ENCODE peak calls at places on chromosomes 2 and 18, in nine cellular contexts. One of them, this sample, is unnamed.
A peak's percentile ranks its signal among the peaks of the same experiment; 100 is the strongest.

GRCh38 chr2:127225186-127225960 is 5.3 kb upstream of the CYP27C1 start:
- DNase-seq in AG09309: no peak
- DNase-seq in astrocyte of the spinal cord: peak; percentile 76
- DNase-seq in GM13977: no peak
- DNase-seq in NCI-H1092: no peak
- DNase-seq in fibroblast of the conjunctiva: no peak
- DNase-seq in substantia nigra: no peak
- DNase-seq in pulmonary artery endothelial cell: no peak
- DNase-seq in activated naive CD8-positive, alpha-beta T cell treated with anti-CD3 and anti-CD28 coated beads for 36 hours: no peak
- DNase-seq in this sample: no peak

GRCh38 chr2:101559576-101559975 is 84.7 kb upstream of the RFX8 start:
- DNase-seq in AG09309: no peak
- DNase-seq in pulmonary artery endothelial cell: peak; percentile 69
- DNase-seq in activated naive CD8-positive, alpha-beta T cell treated with anti-CD3 and anti-CD28 coated beads for 36 hours: no peak
- DNase-seq in substantia nigra: no peak
- DNase-seq in fibroblast of the conjunctiva: no peak
- DNase-seq in NCI-H1092: no peak
- DNase-seq in GM13977: no peak
- DNase-seq in astrocyte of the spinal cord: no peak
- DNase-seq in this sample: no peak

GRCh38 chr2:196592331-196592911 is 47.1 kb upstream of the CCDC150 start:
- DNase-seq in pulmonary artery endothelial cell: no peak
- DNase-seq in substantia nigra: peak; percentile 48
- DNase-seq in astrocyte of the spinal cord: peak; percentile 60
- DNase-seq in AG09309: no peak
- DNase-seq in NCI-H1092: peak; percentile 33
- DNase-seq in fibroblast of the conjunctiva: no peak
- DNase-seq in GM13977: peak; percentile 42
- DNase-seq in activated naive CD8-positive, alpha-beta T cell treated with anti-CD3 and anti-CD28 coated beads for 36 hours: no peak
- DNase-seq in this sample: peak; percentile 67

GRCh38 chr2:85400951-85401805 is 9.0 kb downstream of the CAPG start:
- DNase-seq in astrocyte of the spinal cord: no peak
- DNase-seq in NCI-H1092: no peak
- DNase-seq in fibroblast of the conjunctiva: no peak
- DNase-seq in AG09309: no peak
- DNase-seq in pulmonary artery endothelial cell: no peak
- DNase-seq in activated naive CD8-positive, alpha-beta T cell treated with anti-CD3 and anti-CD28 coated beads for 36 hours: no peak
- DNase-seq in GM13977: peak; percentile 4
- DNase-seq in substantia nigra: no peak
- DNase-seq in this sample: no peak

GRCh38 chr2:168256448-168256847 is 9.1 kb upstream of the STK39 start:
- DNase-seq in fibroblast of the conjunctiva: no peak
- DNase-seq in substantia nigra: no peak
- DNase-seq in NCI-H1092: no peak
- DNase-seq in astrocyte of the spinal cord: no peak
- DNase-seq in AG09309: no peak
- DNase-seq in GM13977: no peak
- DNase-seq in activated naive CD8-positive, alpha-beta T cell treated with anti-CD3 and anti-CD28 coated beads for 36 hours: no peak
- DNase-seq in pulmonary artery endothelial cell: no peak
- DNase-seq in this sample: no peak

GRCh38 chr2:219459460-219460311 is 25.0 kb downstream of the SPEG start:
- DNase-seq in pulmonary artery endothelial cell: no peak
- DNase-seq in activated naive CD8-positive, alpha-beta T cell treated with anti-CD3 and anti-CD28 coated beads for 36 hours: peak; percentile 41
- DNase-seq in astrocyte of the spinal cord: peak; percentile 52
- DNase-seq in GM13977: peak; percentile 89
- DNase-seq in substantia nigra: peak; percentile 39
- DNase-seq in fibroblast of the conjunctiva: no peak
- DNase-seq in NCI-H1092: peak; percentile 33
- DNase-seq in AG09309: no peak
- DNase-seq in this sample: no peak

GRCh38 chr2:157751462-157752058 is 122.9 kb upstream of the ACVR1C start:
- DNase-seq in substantia nigra: no peak
- DNase-seq in astrocyte of the spinal cord: peak; percentile 79
- DNase-seq in NCI-H1092: no peak
- DNase-seq in activated naive CD8-positive, alpha-beta T cell treated with anti-CD3 and anti-CD28 coated beads for 36 hours: peak; percentile 20
- DNase-seq in fibroblast of the conjunctiva: no peak
- DNase-seq in AG09309: no peak
- DNase-seq in pulmonary artery endothelial cell: no peak
- DNase-seq in GM13977: no peak
- DNase-seq in this sample: no peak

GRCh38 chr2:26567534-26567933 is 73.6 kb downstream of the CIB4 start:
- DNase-seq in activated naive CD8-positive, alpha-beta T cell treated with anti-CD3 and anti-CD28 coated beads for 36 hours: no peak
- DNase-seq in AG09309: no peak
- DNase-seq in pulmonary artery endothelial cell: no peak
- DNase-seq in astrocyte of the spinal cord: no peak
- DNase-seq in NCI-H1092: no peak
- DNase-seq in GM13977: no peak
- DNase-seq in fibroblast of the conjunctiva: no peak
- DNase-seq in substantia nigra: no peak
- DNase-seq in this sample: no peak

GRCh38 chr2:239588451-239589269 is 187.8 kb upstream of the HDAC4 start:
- DNase-seq in fibroblast of the conjunctiva: no peak
- DNase-seq in pulmonary artery endothelial cell: no peak
- DNase-seq in astrocyte of the spinal cord: no peak
- DNase-seq in activated naive CD8-positive, alpha-beta T cell treated with anti-CD3 and anti-CD28 coated beads for 36 hours: no peak
- DNase-seq in AG09309: no peak
- DNase-seq in GM13977: no peak
- DNase-seq in NCI-H1092: no peak
- DNase-seq in substantia nigra: no peak
- DNase-seq in this sample: no peak

GRCh38 chr2:221573430-221574230 is 1.5 kb upstream of the EPHA4 start:
- DNase-seq in fibroblast of the conjunctiva: peak; percentile 38
- DNase-seq in pulmonary artery endothelial cell: no peak
- DNase-seq in NCI-H1092: peak; percentile 47
- DNase-seq in AG09309: no peak
- DNase-seq in activated naive CD8-positive, alpha-beta T cell treated with anti-CD3 and anti-CD28 coated beads for 36 hours: peak; percentile 76
- DNase-seq in substantia nigra: peak; percentile 88
- DNase-seq in GM13977: peak; percentile 88
- DNase-seq in astrocyte of the spinal cord: peak; percentile 84
- DNase-seq in this sample: peak; percentile 81

GRCh38 chr2:146807568-146808168 is 1037.2 kb upstream of the ACVR2A start:
- DNase-seq in astrocyte of the spinal cord: no peak
- DNase-seq in activated naive CD8-positive, alpha-beta T cell treated with anti-CD3 and anti-CD28 coated beads for 36 hours: no peak
- DNase-seq in GM13977: no peak
- DNase-seq in AG09309: no peak
- DNase-seq in substantia nigra: no peak
- DNase-seq in NCI-H1092: no peak
- DNase-seq in fibroblast of the conjunctiva: no peak
- DNase-seq in pulmonary artery endothelial cell: no peak
- DNase-seq in this sample: no peak

GRCh38 chr2:33459745-33460144 is 16.7 kb upstream of the RASGRP3 start:
- DNase-seq in GM13977: no peak
- DNase-seq in AG09309: no peak
- DNase-seq in pulmonary artery endothelial cell: no peak
- DNase-seq in activated naive CD8-positive, alpha-beta T cell treated with anti-CD3 and anti-CD28 coated beads for 36 hours: no peak
- DNase-seq in substantia nigra: no peak
- DNase-seq in fibroblast of the conjunctiva: no peak
- DNase-seq in NCI-H1092: no peak
- DNase-seq in astrocyte of the spinal cord: no peak
- DNase-seq in this sample: no peak

GRCh38 chr18:36302676-36303075 is 5.2 kb downstream of the FHOD3 start:
- DNase-seq in fibroblast of the conjunctiva: no peak
- DNase-seq in activated naive CD8-positive, alpha-beta T cell treated with anti-CD3 and anti-CD28 coated beads for 36 hours: no peak
- DNase-seq in substantia nigra: no peak
- DNase-seq in NCI-H1092: no peak
- DNase-seq in pulmonary artery endothelial cell: no peak
- DNase-seq in GM13977: no peak
- DNase-seq in astrocyte of the spinal cord: peak; percentile 45
- DNase-seq in AG09309: no peak
- DNase-seq in this sample: no peak

GRCh38 chr2:122660786-122661634 is 905.6 kb downstream of the TSN start:
- DNase-seq in substantia nigra: no peak
- DNase-seq in pulmonary artery endothelial cell: no peak
- DNase-seq in activated naive CD8-positive, alpha-beta T cell treated with anti-CD3 and anti-CD28 coated beads for 36 hours: no peak
- DNase-seq in GM13977: no peak
- DNase-seq in AG09309: no peak
- DNase-seq in astrocyte of the spinal cord: no peak
- DNase-seq in fibroblast of the conjunctiva: no peak
- DNase-seq in NCI-H1092: no peak
- DNase-seq in this sample: no peak

GRCh38 chr2:181073896-181074295 is 93.5 kb downstream of the UBE2E3 start:
- DNase-seq in fibroblast of the conjunctiva: no peak
- DNase-seq in AG09309: peak; percentile 4
- DNase-seq in GM13977: no peak
- DNase-seq in astrocyte of the spinal cord: peak; percentile 35
- DNase-seq in activated naive CD8-positive, alpha-beta T cell treated with anti-CD3 and anti-CD28 coated beads for 36 hours: no peak
- DNase-seq in NCI-H1092: no peak
- DNase-seq in pulmonary artery endothelial cell: no peak
- DNase-seq in substantia nigra: no peak
- DNase-seq in this sample: no peak

GRCh38 chr2:157439792-157440186 is 4.1 kb downstream of the CYTIP start:
- DNase-seq in astrocyte of the spinal cord: no peak
- DNase-seq in fibroblast of the conjunctiva: no peak
- DNase-seq in activated naive CD8-positive, alpha-beta T cell treated with anti-CD3 and anti-CD28 coated beads for 36 hours: peak; percentile 49
- DNase-seq in pulmonary artery endothelial cell: no peak
- DNase-seq in NCI-H1092: no peak
- DNase-seq in substantia nigra: no peak
- DNase-seq in GM13977: peak; percentile 7
- DNase-seq in AG09309: no peak
- DNase-seq in this sample: no peak

GRCh38 chr18:70490008-70490933 is 201.4 kb downstream of the SOCS6 start:
- DNase-seq in substantia nigra: no peak
- DNase-seq in AG09309: peak; percentile 48
- DNase-seq in GM13977: peak; percentile 21
- DNase-seq in activated naive CD8-positive, alpha-beta T cell treated with anti-CD3 and anti-CD28 coated beads for 36 hours: no peak
- DNase-seq in NCI-H1092: peak; percentile 70
- DNase-seq in fibroblast of the conjunctiva: peak; percentile 44
- DNase-seq in pulmonary artery endothelial cell: no peak
- DNase-seq in astrocyte of the spinal cord: peak; percentile 59
- DNase-seq in this sample: no peak

GRCh38 chr2:225581906-225582305 is 182.4 kb downstream of the NYAP2 start:
- DNase-seq in NCI-H1092: no peak
- DNase-seq in AG09309: no peak
- DNase-seq in substantia nigra: no peak
- DNase-seq in astrocyte of the spinal cord: no peak
- DNase-seq in GM13977: no peak
- DNase-seq in pulmonary artery endothelial cell: no peak
- DNase-seq in activated naive CD8-positive, alpha-beta T cell treated with anti-CD3 and anti-CD28 coated beads for 36 hours: no peak
- DNase-seq in fibroblast of the conjunctiva: no peak
- DNase-seq in this sample: no peak

GRCh38 chr2:28291811-28292455 is 100.7 kb upstream of the FOSL2 start:
- DNase-seq in astrocyte of the spinal cord: peak; percentile 76
- DNase-seq in activated naive CD8-positive, alpha-beta T cell treated with anti-CD3 and anti-CD28 coated beads for 36 hours: no peak
- DNase-seq in NCI-H1092: no peak
- DNase-seq in fibroblast of the conjunctiva: no peak
- DNase-seq in pulmonary artery endothelial cell: no peak
- DNase-seq in GM13977: no peak
- DNase-seq in substantia nigra: no peak
- DNase-seq in AG09309: no peak
- DNase-seq in this sample: no peak

GRCh38 chr2:119430023-119430498 is 1.6 kb upstream of the TMEM37 start:
- DNase-seq in substantia nigra: no peak
- DNase-seq in NCI-H1092: no peak
- DNase-seq in pulmonary artery endothelial cell: no peak
- DNase-seq in GM13977: no peak
- DNase-seq in fibroblast of the conjunctiva: no peak
- DNase-seq in astrocyte of the spinal cord: no peak
- DNase-seq in AG09309: no peak
- DNase-seq in activated naive CD8-positive, alpha-beta T cell treated with anti-CD3 and anti-CD28 coated beads for 36 hours: no peak
- DNase-seq in this sample: no peak

GRCh38 chr2:109380502-109381326 is 233.1 kb downstream of the SEPTIN10 start:
- DNase-seq in astrocyte of the spinal cord: peak; percentile 45
- DNase-seq in NCI-H1092: no peak
- DNase-seq in fibroblast of the conjunctiva: no peak
- DNase-seq in pulmonary artery endothelial cell: no peak
- DNase-seq in GM13977: no peak
- DNase-seq in activated naive CD8-positive, alpha-beta T cell treated with anti-CD3 and anti-CD28 coated beads for 36 hours: no peak
- DNase-seq in AG09309: no peak
- DNase-seq in substantia nigra: no peak
- DNase-seq in this sample: no peak

GRCh38 chr2:209501579-209501978 is 77.7 kb downstream of the MAP2 start:
- DNase-seq in NCI-H1092: no peak
- DNase-seq in fibroblast of the conjunctiva: no peak
- DNase-seq in substantia nigra: no peak
- DNase-seq in GM13977: no peak
- DNase-seq in pulmonary artery endothelial cell: no peak
- DNase-seq in astrocyte of the spinal cord: no peak
- DNase-seq in AG09309: no peak
- DNase-seq in activated naive CD8-positive, alpha-beta T cell treated with anti-CD3 and anti-CD28 coated beads for 36 hours: no peak
- DNase-seq in this sample: no peak

GRCh38 chr2:203126971-203127370 is 111.8 kb upstream of the CYP20A1 start:
- DNase-seq in activated naive CD8-positive, alpha-beta T cell treated with anti-CD3 and anti-CD28 coated beads for 36 hours: no peak
- DNase-seq in GM13977: no peak
- DNase-seq in NCI-H1092: no peak
- DNase-seq in substantia nigra: no peak
- DNase-seq in pulmonary artery endothelial cell: no peak
- DNase-seq in fibroblast of the conjunctiva: no peak
- DNase-seq in astrocyte of the spinal cord: no peak
- DNase-seq in AG09309: peak; percentile 45
- DNase-seq in this sample: no peak